ENCODE peak calls at places on chromosomes 6 and 20, in ten cellular contexts. B is CD8-positive, alpha-beta T cell; Y is SK-N-SH; V is activated CD8-positive, alpha-beta T cell treated with anti-CD3 and anti-CD28 coated beads for 36 hours; A is fibroblast of lung; L is HepG2; T is sigmoid colon; Z is bronchial epithelial cell; E is pancreas; I is lower leg skin. D is an unnamed sample.

GRCh38 chr6:48834706-48835105 is 628.3 kb downstream of the MMUT start:
- DNase-seq in B (no peak), Y (no peak), V (no peak), A (peak), L (no peak), T (no peak), Z (no peak), E (no peak), I (no peak), D (no peak)

GRCh38 chr6:170253910-170254269 is 37.0 kb downstream of the DLL1 start:
- DNase-seq in B (no peak), Y (no peak), V (no peak), A (no peak), L (no peak), T (peak), Z (no peak), E (no peak), I (no peak), D (no peak)

GRCh38 chr6:152308306-152308705 is 328.9 kb downstream of the SYNE1 start:
- DNase-seq in B (no peak), Y (no peak), V (no peak), A (no peak), L (no peak), T (no peak), Z (no peak), E (no peak), I (no peak), D (no peak)

GRCh38 chr6:112233864-112234263 is 20.5 kb downstream of the LAMA4 start:
- DNase-seq in B (no peak), Y (no peak), V (no peak), A (peak), L (no peak), T (peak), Z (no peak), E (no peak), I (no peak), D (no peak)

GRCh38 chr6:51814418-51814817 is 273.0 kb downstream of the PKHD1 start:
- DNase-seq in B (no peak), Y (no peak), V (no peak), A (no peak), L (no peak), T (no peak), Z (no peak), E (no peak), I (no peak), D (no peak)

GRCh38 chr6:107819976-107820551 is 4.0 kb downstream of the SCML4 start:
- DNase-seq in B (peak), Y (peak), V (peak), A (no peak), L (no peak), T (no peak), Z (peak), E (no peak), I (no peak), D (peak)

GRCh38 chr20:35319206-35320197 is 27.3 kb upstream of the FAM83C start:
- DNase-seq in B (no peak), Y (no peak), V (no peak), A (peak), L (no peak), T (no peak), Z (peak), E (no peak), I (no peak), D (no peak)

GRCh38 chr20:62472020-62472342 is 3.8 kb downstream of the GATA5 start:
- DNase-seq in B (no peak), Y (no peak), V (no peak), A (no peak), L (no peak), T (no peak), Z (no peak), E (no peak), I (no peak), D (no peak)

GRCh38 chr20:40442181-40442963 is 246.7 kb downstream of the MAFB start:
- DNase-seq in B (no peak), Y (peak), V (no peak), A (no peak), L (no peak), T (no peak), Z (peak), E (no peak), I (peak), D (no peak)

GRCh38 chr6:165455488-165455887 is 146.1 kb upstream of the C6orf118 start:
- DNase-seq in B (no peak), Y (no peak), V (no peak), A (no peak), L (no peak), T (no peak), Z (no peak), E (no peak), I (no peak), D (no peak)

GRCh38 chr6:75791881-75792280 is 42.8 kb downstream of the MYO6 start:
- DNase-seq in B (no peak), Y (no peak), V (no peak), A (no peak), L (no peak), T (no peak), Z (peak), E (no peak), I (no peak), D (no peak)

GRCh38 chr6:120682145-120682544 is 652.1 kb downstream of the TBC1D32 start:
- DNase-seq in B (no peak), Y (no peak), V (no peak), A (no peak), L (no peak), T (no peak), Z (no peak), E (no peak), I (no peak), D (no peak)

GRCh38 chr6:95099410-95099809 is 477.9 kb upstream of the MANEA start:
- DNase-seq in B (no peak), Y (no peak), V (no peak), A (peak), L (no peak), T (no peak), Z (peak), E (no peak), I (no peak), D (no peak)

GRCh38 chr6:84618046-84618752 is 146.2 kb downstream of the TBX18 start:
- DNase-seq in B (no peak), Y (no peak), V (no peak), A (peak), L (no peak), T (no peak), Z (peak), E (no peak), I (no peak), D (no peak)

GRCh38 chr20:61733216-61733615 is 332.5 kb downstream of the TAF4 start:
- DNase-seq in B (no peak), Y (no peak), V (no peak), A (no peak), L (no peak), T (no peak), Z (no peak), E (no peak), I (no peak), D (no peak)

GRCh38 chr20:54633903-54634302 is 158.5 kb downstream of the DOK5 start:
- DNase-seq in B (no peak), Y (no peak), V (no peak), A (no peak), L (no peak), T (no peak), Z (no peak), E (no peak), I (no peak), D (no peak)

GRCh38 chr6:140594806-140595128 is 1220.3 kb upstream of the CITED2 start:
- DNase-seq in B (no peak), Y (no peak), V (no peak), A (no peak), L (peak), T (no peak), Z (no peak), E (no peak), I (no peak), D (no peak)

GRCh38 chr6:144321839-144322591 is 36.9 kb downstream of the UTRN start:
- DNase-seq in B (no peak), Y (no peak), V (no peak), A (peak), L (no peak), T (no peak), Z (no peak), E (no peak), I (no peak), D (no peak)

GRCh38 chr20:22791877-22792525 is 207.6 kb upstream of the FOXA2 start:
- DNase-seq in B (no peak), Y (no peak), V (no peak), A (no peak), L (no peak), T (no peak), Z (peak), E (no peak), I (peak), D (no peak)

GRCh38 chr6:112113918-112114317 is 26.5 kb downstream of the FAM229B start:
- DNase-seq in B (no peak), Y (no peak), V (no peak), A (no peak), L (no peak), T (no peak), Z (no peak), E (no peak), I (no peak), D (no peak)

GRCh38 chr6:145147559-145147958 is 587.8 kb downstream of the EPM2A start:
- DNase-seq in B (no peak), Y (no peak), V (no peak), A (peak), L (no peak), T (no peak), Z (peak), E (no peak), I (no peak), D (no peak)

GRCh38 chr6:89321571-89321970 is 6.5 kb upstream of the GABRR2 start:
- DNase-seq in B (no peak), Y (no peak), V (no peak), A (no peak), L (peak), T (no peak), Z (no peak), E (no peak), I (no peak), D (no peak)

GRCh38 chr6:139370707-139371345 is 3.6 kb downstream of the CITED2 start:
- DNase-seq in B (no peak), Y (no peak), V (no peak), A (peak), L (no peak), T (no peak), Z (no peak), E (no peak), I (no peak), D (no peak)

GRCh38 chr20:13226367-13226766 is 5.3 kb downstream of the ISM1 start:
- DNase-seq in B (no peak), Y (no peak), V (no peak), A (no peak), L (no peak), T (no peak), Z (no peak), E (no peak), I (no peak), D (no peak)

GRCh38 chr6:82785206-82785605 is 280.4 kb downstream of the UBE3D start:
- DNase-seq in B (no peak), Y (no peak), V (no peak), A (peak), L (no peak), T (no peak), Z (no peak), E (no peak), I (no peak), D (no peak)

GRCh38 chr20:61922411-61922810 is 143.3 kb downstream of the TAF4 start:
- DNase-seq in B (no peak), Y (no peak), V (no peak), A (no peak), L (no peak), T (no peak), Z (no peak), E (no peak), I (no peak), D (no peak)

GRCh38 chr6:26022166-26022510 is 59.5 kb downstream of the TRIM38 start:
- DNase-seq in B (peak), Y (peak), V (peak), A (peak), L (no peak), T (peak), Z (peak), E (peak), I (peak), D (no peak)

DNA sequence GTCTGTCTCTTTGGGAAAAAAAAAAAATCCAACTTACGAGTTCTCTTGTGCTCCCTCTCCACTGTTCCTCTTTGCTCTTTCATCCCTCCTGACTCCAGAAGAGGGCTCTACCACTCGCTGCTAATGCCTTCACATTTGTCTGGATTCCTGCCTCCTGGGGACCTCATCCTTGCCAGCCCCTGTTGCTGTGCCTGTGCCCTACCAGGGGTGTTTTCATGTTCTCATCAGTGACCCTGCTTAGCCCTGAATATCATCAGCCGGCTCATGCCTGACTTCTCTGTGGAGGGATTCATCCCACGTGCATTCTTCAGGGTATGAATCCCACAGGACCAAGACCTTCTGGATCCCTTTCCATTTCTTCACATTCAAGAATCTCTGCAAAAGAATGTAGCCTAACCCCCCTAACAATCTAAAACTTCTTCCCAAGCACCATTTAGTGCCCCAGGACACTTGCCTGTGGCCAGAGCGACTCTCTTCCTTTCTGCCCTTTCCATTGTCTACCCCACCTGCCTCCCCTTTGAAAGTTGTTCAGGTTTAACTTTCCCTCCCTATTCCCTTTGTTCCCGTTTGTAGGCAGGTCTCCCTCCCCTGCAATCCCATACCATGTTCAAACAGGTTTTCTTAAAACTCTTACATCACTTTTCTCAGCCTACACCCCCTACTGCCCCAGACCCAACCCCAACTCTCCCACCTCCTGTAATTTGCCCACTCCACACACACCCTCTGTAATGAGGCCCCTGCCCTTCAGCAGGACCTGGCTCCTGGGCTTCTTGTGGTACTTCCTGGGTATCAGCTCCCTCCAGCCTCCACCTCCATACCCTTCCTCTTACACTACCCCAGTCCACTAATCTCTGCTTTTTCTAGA is 50.2 kb downstream of the RREB1 start:
- DNase-seq in B (no peak), Y (no peak), V (no peak), A (peak), L (no peak), T (no peak), Z (no peak), E (no peak), I (no peak), D (no peak)
- TF ChIP-seq CTCF in B (no peak), Y (peak), V (no peak), A (peak), L (peak), T (no peak), Z (no peak), E (no peak), I (no peak), D (no peak)

DNA sequence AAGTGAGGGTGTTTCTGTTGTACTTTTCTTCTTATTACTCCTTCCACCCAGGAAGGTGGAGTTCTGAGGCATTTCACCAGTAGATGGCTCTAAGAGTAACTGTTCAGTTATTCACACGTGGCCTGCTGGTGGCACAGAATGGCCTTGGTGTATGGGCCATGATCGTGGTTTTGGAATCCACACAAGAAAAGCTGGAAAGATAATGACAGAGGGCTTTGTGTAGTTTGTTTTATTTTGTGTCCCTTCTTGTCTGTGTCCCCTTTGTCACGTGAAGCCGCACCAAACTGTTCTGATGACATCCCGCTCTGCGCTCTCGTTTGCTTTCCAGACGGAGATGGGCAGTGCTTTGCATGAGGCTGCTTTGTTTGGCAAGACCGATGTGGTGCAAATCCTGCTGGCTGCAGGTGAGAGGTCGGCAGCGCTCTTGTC is 93.4 kb downstream of the ANKS1A start:
- DNase-seq in B (no peak), Y (no peak), V (no peak), A (no peak), L (peak), T (no peak), Z (peak), E (no peak), I (no peak), D (no peak)
- TF ChIP-seq CTCF in B (no peak), Y (peak), V (no peak), A (peak), L (peak), T (no peak), Z (peak), E (no peak), I (no peak), D (no peak)

GRCh38 chr6:47309326-47310130 is at the start of gene TNFRSF21:
- DNase-seq in B (peak), Y (peak), V (peak), A (peak), L (peak), T (peak), Z (peak), E (peak), I (peak), D (peak)

GRCh38 chr6:47308674-47309325 is 905 bp downstream of the TNFRSF21 start:
- DNase-seq in B (no peak), Y (peak), V (peak), A (peak), L (no peak), T (peak), Z (no peak), E (peak), I (peak), D (peak)

GRCh38 chr6:47307362-47308222 is 2.1 kb downstream of the TNFRSF21 start:
- DNase-seq in B (no peak), Y (no peak), V (no peak), A (no peak), L (no peak), T (no peak), Z (no peak), E (no peak), I (no peak), D (no peak)

GRCh38 chr6:47308223-47308567 is 1.5 kb downstream of the TNFRSF21 start:
- DNase-seq in B (no peak), Y (no peak), V (no peak), A (no peak), L (no peak), T (no peak), Z (no peak), E (no peak), I (no peak), D (no peak)

GRCh38 chr6:47310131-47310480 is 401 bp upstream of the TNFRSF21 start:
- DNase-seq in B (no peak), Y (no peak), V (no peak), A (no peak), L (no peak), T (no peak), Z (no peak), E (no peak), I (no peak), D (no peak)
- TF ChIP-seq CTCF in B (no peak), Y (no peak), V (peak), A (no peak), L (no peak), T (no peak), Z (no peak), E (no peak), I (no peak), D (no peak)

GRCh38 chr6:106509420-106510089 is 119.7 kb downstream of the RTN4IP1 start:
- DNase-seq in B (peak), Y (peak), V (peak), A (peak), L (peak), T (peak), Z (no peak), E (no peak), I (no peak), D (peak)
- TF ChIP-seq CTCF in B (peak), Y (no peak), V (peak), A (peak), L (no peak), T (no peak), Z (no peak), E (no peak), I (no peak), D (peak)

DNA sequence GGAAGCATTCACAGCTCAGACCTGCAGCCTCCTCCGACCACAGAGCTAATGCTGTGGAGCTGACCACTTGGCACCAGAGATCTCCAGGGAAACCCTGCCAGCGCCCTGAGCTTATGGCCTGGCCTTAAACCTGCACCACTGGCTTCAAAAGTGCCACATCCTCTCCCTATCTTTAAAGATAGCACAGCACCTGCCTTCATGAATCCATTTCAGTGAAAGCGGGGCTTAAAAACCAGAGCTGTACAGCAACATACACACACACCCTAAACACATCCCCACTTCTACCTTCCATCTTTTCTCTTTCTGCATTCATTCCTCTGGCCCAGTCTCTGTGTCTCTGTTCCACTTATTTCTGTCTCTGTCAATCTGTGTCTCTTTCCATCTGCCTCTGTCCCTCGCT is 59.8 kb upstream of the CCDC167 start:
- DNase-seq in B (no peak), Y (no peak), V (no peak), A (no peak), L (no peak), T (no peak), Z (no peak), E (no peak), I (no peak), D (no peak)
- TF ChIP-seq CTCF in B (no peak), Y (no peak), V (no peak), A (no peak), L (no peak), T (no peak), Z (no peak), E (no peak), I (no peak), D (no peak)

DNA sequence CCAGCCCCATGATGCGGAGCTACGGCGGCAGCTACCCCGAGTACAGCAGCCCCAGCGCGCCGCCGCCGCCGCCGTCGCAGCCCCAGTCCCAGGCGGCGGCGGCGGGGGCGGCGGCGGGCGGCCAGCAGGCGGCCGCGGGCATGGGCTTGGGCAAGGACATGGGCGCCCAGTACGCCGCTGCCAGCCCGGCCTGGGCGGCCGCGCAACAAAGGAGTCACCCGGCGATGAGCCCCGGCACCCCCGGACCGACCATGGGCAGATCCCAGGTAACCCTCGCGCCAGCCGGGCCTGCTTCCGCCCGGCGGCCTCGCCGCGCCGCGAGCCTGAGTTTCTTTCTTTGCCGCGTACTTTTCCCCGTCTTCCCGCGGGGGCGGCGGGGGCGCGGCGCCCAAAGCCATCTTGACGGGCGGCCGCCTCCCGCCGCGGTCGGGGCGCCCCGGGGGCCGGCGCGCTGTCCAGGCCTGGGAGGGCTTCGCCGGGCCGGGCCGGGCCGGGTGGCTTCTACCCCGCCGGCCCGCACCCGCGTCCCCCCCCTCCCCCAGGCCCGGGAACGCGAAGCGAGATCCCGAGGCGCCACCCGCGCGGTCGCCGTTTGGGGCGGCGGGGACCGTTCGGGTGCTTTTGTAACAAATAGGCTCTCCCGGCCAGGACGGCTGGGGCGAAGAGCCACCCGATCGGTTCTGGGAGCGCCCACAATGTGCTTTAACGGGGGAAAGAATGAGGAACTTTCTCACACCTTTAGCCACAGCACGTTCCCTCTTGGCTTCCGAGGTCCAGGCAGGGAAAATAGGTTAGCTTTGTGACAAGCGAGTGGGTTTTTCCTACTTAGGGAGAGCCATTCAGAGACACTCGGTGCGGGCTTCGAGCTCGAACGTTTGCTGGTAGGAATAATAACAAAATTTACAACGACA is 2.3 kb downstream of the ARID1B start:
- DNase-seq in B (peak), Y (peak), V (peak), A (peak), L (peak), T (peak), Z (no peak), E (peak), I (peak), D (peak)
- TF ChIP-seq CTCF in B (no peak), Y (no peak), V (no peak), A (no peak), L (no peak), T (no peak), Z (no peak), E (no peak), I (no peak), D (no peak)

D was measured in nephron progenitor cell.